ENCODE peak calls at places on chromosomes 11 and 22, in six cellular contexts. V is Peyer's patch, T is fibroblast of pulmonary artery, I is left cardiac atrium, R is fibroblast of villous mesenchyme, L is AG08395. A is an unnamed sample.

GRCh38 chr11:72037554-72038311 is 39.0 kb downstream of the IL18BP start:
- DNase-seq in V (no peak), T (no peak), I (peak; percentile 31), R (peak; percentile 24), L (no peak), A (no peak)

GRCh38 chr11:118691926-118692830 is 12.7 kb upstream of the TREH start:
- DNase-seq in V (no peak), T (peak; percentile 32), I (no peak), R (peak; percentile 56), L (peak; percentile 35), A (no peak)

GRCh38 chr11:16741473-16741872 is 3.0 kb downstream of the C11orf58 start:
- DNase-seq in V (no peak), T (no peak), I (no peak), R (no peak), L (no peak), A (no peak)

GRCh38 chr22:39622881-39623367 is 52.4 kb downstream of the CACNA1I start:
- DNase-seq in V (peak; percentile 69), T (peak; percentile 47), I (peak; percentile 60), R (peak; percentile 23), L (peak; percentile 13), A (peak; percentile 37)

GRCh38 chr22:22955866-22956535 is 68.4 kb downstream of the IGLL5 start:
- DNase-seq in V (peak; percentile 58), T (peak; percentile 81), I (peak; percentile 68), R (peak; percentile 71), L (peak; percentile 77), A (peak; percentile 70)

GRCh38 chr11:76159983-76160661 is 46.2 kb downstream of the WNT11 start:
- DNase-seq in V (no peak), T (no peak), I (no peak), R (no peak), L (no peak), A (no peak)

GRCh38 chr11:11395126-11395525 is 42.1 kb upstream of the CSNK2A3 start:
- DNase-seq in V (no peak), T (no peak), I (no peak), R (no peak), L (no peak), A (no peak)

GRCh38 chr11:29129850-29130249 is 887.0 kb downstream of the KCNA4 start:
- DNase-seq in V (no peak), T (peak; percentile 56), I (no peak), R (peak; percentile 5), L (peak; percentile 6), A (peak; percentile 98)

GRCh38 chr11:132200303-132200936 is 830.0 kb downstream of the NTM start:
- DNase-seq in V (no peak), T (no peak), I (no peak), R (no peak), L (no peak), A (no peak)

GRCh38 chr22:36701166-36701713 is 2.3 kb downstream of the CACNG2 start:
- DNase-seq in V (no peak), T (no peak), I (no peak), R (no peak), L (no peak), A (no peak)

GRCh38 chr11:43735115-43735514 is 54.6 kb downstream of the HSD17B12 start:
- DNase-seq in V (no peak), T (no peak), I (no peak), R (no peak), L (no peak), A (no peak)

GRCh38 chr22:43639228-43639948 is 172.7 kb downstream of the EFCAB6 start:
- DNase-seq in V (no peak), T (no peak), I (no peak), R (no peak), L (no peak), A (no peak)

GRCh38 chr11:66317766-66318575 is 1.1 kb upstream of the CD248 start:
- DNase-seq in V (no peak), T (peak; percentile 96), I (peak; percentile 72), R (peak; percentile 99), L (peak; percentile 46), A (peak; percentile 96)

GRCh38 chr11:100980156-100980555 is 149.5 kb downstream of the PGR start:
- DNase-seq in V (no peak), T (peak; percentile 39), I (no peak), R (peak; percentile 54), L (no peak), A (peak; percentile 34)

GRCh38 chr22:38864361-38865191 is 7.4 kb downstream of the CBX6 start:
- DNase-seq in V (peak; percentile 49), T (peak; percentile 30), I (peak; percentile 84), R (no peak), L (no peak), A (peak; percentile 56)

GRCh38 chr22:49271369-49271727 is 556.3 kb downstream of the BRD1 start:
- DNase-seq in V (no peak), T (no peak), I (no peak), R (no peak), L (no peak), A (no peak)

GRCh38 chr11:64534950-64535349 is 56.1 kb upstream of the SLC22A12 start:
- DNase-seq in V (peak; percentile 7), T (no peak), I (no peak), R (no peak), L (no peak), A (peak; percentile 9)

GRCh38 chr11:78161937-78162336 is 22.5 kb upstream of the ALG8 start:
- DNase-seq in V (no peak), T (peak; percentile 44), I (peak; percentile 59), R (peak; percentile 45), L (peak; percentile 27), A (no peak)

GRCh38 chr11:41789376-41789775 is 329.9 kb upstream of the LRRC4C start:
- DNase-seq in V (no peak), T (no peak), I (no peak), R (no peak), L (no peak), A (no peak)

GRCh38 chr11:69064394-69064957 is 15.7 kb downstream of the TPCN2 start:
- DNase-seq in V (no peak), T (no peak), I (no peak), R (no peak), L (no peak), A (no peak)

GRCh38 chr22:44587004-44587793 is 89.2 kb upstream of the RTL6 start:
- DNase-seq in V (peak; percentile 39), T (no peak), I (peak; percentile 24), R (no peak), L (no peak), A (no peak)

GRCh38 chr11:71358963-71359567 is 89.1 kb downstream of the DHCR7 start:
- DNase-seq in V (no peak), T (no peak), I (no peak), R (no peak), L (no peak), A (no peak)

GRCh38 chr11:128437137-128437536 is 150.2 kb downstream of the ETS1 start:
- DNase-seq in V (no peak), T (peak; percentile 68), I (no peak), R (peak; percentile 43), L (peak; percentile 53), A (no peak)